ENCODE peak calls at places on chromosomes 1 and 21, in eight cellular contexts. U is NCI-H1436 treated with DMSO at 0.1 percent for 48 hours; B is stimulated activated CD4-positive, alpha-beta T cell treated with anti-CD3 and anti-CD28 coated beads, Interleukin-2, amount 100 ng/mL, for 48 hours; E is GM03348; M is DND-41; S is OCI-M1; N is RPMI7951; L is iris pigment epithelial cell. P is an unnamed sample.

GRCh38 chr1:203084588-203085527 is 954 bp downstream of the MYOG start:
- DNase-seq in E (peak), N (no peak), B (peak), M (peak), L (no peak), U (no peak), S (peak), P (peak)

GRCh38 chr1:25548601-25549000 is 5.2 kb downstream of the LDLRAP1 start:
- DNase-seq in L (no peak), N (no peak), B (no peak), E (no peak), S (no peak), U (no peak), M (no peak), P (no peak)

GRCh38 chr21:43800124-43800523 is 10.7 kb downstream of the RRP1 start:
- DNase-seq in M (no peak), L (no peak), U (no peak), N (no peak), E (no peak), S (no peak), B (no peak), P (no peak)

GRCh38 chr1:22525646-22526045 is 37.6 kb upstream of the EPHA8 start:
- DNase-seq in S (no peak), N (no peak), M (no peak), L (no peak), U (no peak), B (no peak), E (no peak), P (no peak)

GRCh38 chr1:181541458-181541857 is 58.1 kb downstream of the CACNA1E start:
- DNase-seq in E (no peak), S (no peak), U (no peak), B (no peak), M (no peak), L (no peak), N (no peak), P (no peak)

GRCh38 chr1:101005871-101006270 is 19.7 kb downstream of the DPH5 start:
- DNase-seq in E (no peak), M (no peak), B (no peak), N (no peak), U (no peak), L (no peak), S (no peak), P (no peak)

GRCh38 chr1:198970919-198971318 is 332.1 kb downstream of the PTPRC start:
- DNase-seq in U (no peak), M (no peak), E (peak), L (peak), S (peak), N (peak), B (no peak), P (no peak)

GRCh38 chr1:153312569-153313186 is at the start of gene PGLYRP3:
- DNase-seq in S (peak), L (no peak), U (no peak), E (no peak), N (no peak), B (no peak), M (no peak), P (no peak)

GRCh38 chr1:217563179-217563578 is 67.7 kb downstream of the GPATCH2 start:
- DNase-seq in S (no peak), M (no peak), E (no peak), L (no peak), U (no peak), B (no peak), N (no peak), P (no peak)

GRCh38 chr1:227072991-227073390 is 132.9 kb downstream of the COQ8A start:
- DNase-seq in N (no peak), S (no peak), L (peak), M (no peak), E (no peak), B (no peak), U (no peak), P (no peak)

GRCh38 chr1:35834218-35834617 is 26.4 kb downstream of the AGO4 start:
- DNase-seq in E (no peak), S (no peak), B (no peak), M (no peak), L (no peak), U (no peak), N (no peak), P (no peak)

GRCh38 chr1:27011058-27011764 is 1.4 kb downstream of the TENT5B start:
- DNase-seq in L (peak), N (peak), S (no peak), E (peak), M (no peak), B (no peak), U (no peak), P (peak)

GRCh38 chr1:21926814-21927530 is 10.1 kb downstream of the HSPG2 start:
- DNase-seq in E (peak), S (no peak), M (no peak), N (no peak), L (no peak), B (no peak), U (no peak), P (no peak)

GRCh38 chr1:21024918-21025317 is 151.8 kb downstream of the EIF4G3 start:
- DNase-seq in M (no peak), N (no peak), L (peak), E (no peak), B (no peak), U (no peak), S (no peak), P (no peak)

GRCh38 chr1:1071486-1072298 is 2.4 kb downstream of the RNF223 start:
- DNase-seq in L (no peak), B (no peak), U (no peak), E (no peak), S (no peak), M (no peak), N (no peak), P (no peak)

GRCh38 chr1:20443703-20444587 is 42.1 kb downstream of the CAMK2N1 start:
- DNase-seq in U (no peak), N (no peak), S (no peak), E (no peak), L (no peak), B (no peak), M (no peak), P (no peak)

GRCh38 chr1:67831850-67832513 is 1.3 kb downstream of the GNG12 start:
- DNase-seq in S (peak), E (peak), N (peak), M (no peak), B (no peak), U (no peak), L (peak), P (no peak)

P was measured in WTC11.